ENCODE peak calls at places on chromosomes 2 and 18, in eight cellular contexts. X is ovary, A is cardiac fibroblast, Z is B cell, F is adrenal gland, T is SK-N-SH, R is PC-9, G is DND-41. W is an unnamed sample.

GRCh38 chr2:26786207-26787023 is 559 bp downstream of the CENPA start:
- DNase-seq in T (peak), F (no peak), A (no peak), Z (no peak), R (no peak), G (peak), X (no peak), W (no peak)

GRCh38 chr2:15667579-15668556 is 76.2 kb downstream of the DDX1 start:
- DNase-seq in R (no peak), T (no peak), Z (no peak), X (no peak), A (peak), F (no peak), G (no peak), W (no peak)

GRCh38 chr2:74843371-74844298 is 9.7 kb downstream of the HK2 start:
- DNase-seq in G (peak), T (no peak), F (no peak), Z (peak), X (no peak), R (peak), A (peak), W (no peak)

GRCh38 chr2:33541243-33541642 is 57.9 kb downstream of the FAM98A start:
- DNase-seq in Z (no peak), A (no peak), R (no peak), F (no peak), G (no peak), T (no peak), X (no peak), W (no peak)

GRCh38 chr2:190903693-190904450 is 23.3 kb downstream of the GLS start:
- DNase-seq in G (no peak), A (no peak), F (no peak), T (no peak), X (no peak), R (no peak), Z (no peak), W (no peak)

GRCh38 chr18:35024196-35024595 is 17.0 kb upstream of the MAPRE2 start:
- DNase-seq in F (no peak), X (no peak), T (no peak), A (no peak), Z (no peak), R (no peak), G (no peak), W (no peak)

GRCh38 chr2:238663586-238663985 is 184.3 kb upstream of the TWIST2 start:
- DNase-seq in A (no peak), G (no peak), X (no peak), Z (no peak), F (no peak), R (no peak), T (no peak), W (no peak)

GRCh38 chr2:196967126-196967525 is 40.6 kb upstream of the PGAP1 start:
- DNase-seq in F (no peak), A (peak), G (no peak), T (no peak), Z (no peak), R (no peak), X (no peak), W (no peak)

GRCh38 chr2:37789988-37790387 is 118.5 kb upstream of the CDC42EP3 start:
- DNase-seq in Z (no peak), G (no peak), F (no peak), R (no peak), T (no peak), A (no peak), X (no peak), W (no peak)

GRCh38 chr2:17879137-17879912 is 858 bp downstream of the KCNS3 start:
- DNase-seq in F (peak), X (no peak), G (no peak), A (peak), R (peak), Z (no peak), T (peak), W (peak)

GRCh38 chr18:50203801-50204604 is 9.1 kb upstream of the MYO5B start:
- DNase-seq in T (peak), Z (no peak), F (peak), G (no peak), R (no peak), A (peak), X (no peak), W (peak)

GRCh38 chr18:79923896-79924585 is 27.4 kb downstream of the SLC66A2 start:
- DNase-seq in Z (peak), X (peak), G (no peak), T (no peak), F (peak), R (no peak), A (no peak), W (no peak)

GRCh38 chr18:37452015-37452414 is 113.6 kb downstream of the CELF4 start:
- DNase-seq in F (no peak), G (no peak), X (no peak), R (no peak), Z (no peak), A (no peak), T (no peak), W (no peak)

GRCh38 chr2:151808258-151809072 is 19.8 kb downstream of the ARL5A start:
- DNase-seq in A (peak), F (no peak), X (no peak), Z (no peak), G (no peak), T (peak), R (no peak), W (no peak)

GRCh38 chr2:85886585-85886984 is 2.2 kb downstream of the ST3GAL5 start:
- DNase-seq in R (no peak), Z (no peak), G (no peak), X (peak), T (no peak), F (peak), A (peak), W (no peak)

GRCh38 chr2:38485734-38486133 is 108.7 kb upstream of the ATL2 start:
- DNase-seq in Z (no peak), T (no peak), F (no peak), X (no peak), A (no peak), G (no peak), R (no peak), W (no peak)

GRCh38 chr2:4358855-4359254 is 655.5 kb downstream of the DCDC2C start:
- DNase-seq in X (no peak), F (no peak), R (no peak), G (no peak), Z (no peak), T (no peak), A (no peak), W (no peak)

GRCh38 chr2:179222076-179222475 is 42.6 kb downstream of the SESTD1 start:
- DNase-seq in A (no peak), T (no peak), F (no peak), Z (no peak), R (no peak), X (no peak), G (no peak), W (no peak)

GRCh38 chr18:56691530-56691929 is 40.4 kb downstream of the WDR7 start:
- DNase-seq in Z (no peak), A (no peak), G (no peak), T (no peak), X (no peak), F (no peak), R (no peak), W (no peak)

GRCh38 chr2:226701052-226701451 is 98.6 kb downstream of the IRS1 start:
- DNase-seq in R (no peak), X (no peak), Z (no peak), T (no peak), G (no peak), A (peak), F (no peak), W (no peak)

GRCh38 chr2:85560812-85561279 is 447 bp downstream of the GGCX start:
- DNase-seq in G (no peak), X (no peak), F (no peak), R (no peak), T (no peak), Z (peak), A (no peak), W (no peak)

GRCh38 chr2:139529045-139529444 is 748.9 kb upstream of the NXPH2 start:
- DNase-seq in F (no peak), A (no peak), G (no peak), T (peak), X (no peak), R (no peak), Z (no peak), W (no peak)

GRCh38 chr2:38692636-38693318 is 26.9 kb downstream of the GALM start:
- DNase-seq in G (no peak), A (no peak), T (no peak), Z (no peak), F (peak), R (peak), X (no peak), W (no peak)

GRCh38 chr2:43636616-43637015 is 444 bp upstream of the PLEKHH2 start:
- DNase-seq in X (no peak), R (no peak), G (no peak), Z (no peak), T (no peak), A (no peak), F (no peak), W (no peak)

GRCh38 chr2:120958623-120959366 is 223.1 kb downstream of the GLI2 start:
- DNase-seq in F (no peak), X (no peak), G (peak), Z (no peak), A (no peak), T (peak), R (no peak), W (no peak)

GRCh38 chr2:102029405-102029804 is 37.6 kb downstream of the IL1R2 start:
- DNase-seq in A (no peak), R (no peak), F (no peak), G (no peak), Z (no peak), X (no peak), T (no peak), W (no peak)

GRCh38 chr2:141260895-141261294 is 869.9 kb downstream of the LRP1B start:
- DNase-seq in G (no peak), F (no peak), R (no peak), T (no peak), Z (no peak), X (no peak), A (no peak), W (no peak)

GRCh38 chr2:64422466-64422865 is 31.5 kb upstream of the LGALSL start:
- DNase-seq in T (no peak), F (no peak), X (no peak), A (no peak), Z (no peak), G (no peak), R (no peak), W (no peak)
- TF ChIP-seq CTCF in T (no peak), F (no peak), X (no peak), A (no peak), Z (no peak), G (no peak), R (no peak), W (no peak)

DNA sequence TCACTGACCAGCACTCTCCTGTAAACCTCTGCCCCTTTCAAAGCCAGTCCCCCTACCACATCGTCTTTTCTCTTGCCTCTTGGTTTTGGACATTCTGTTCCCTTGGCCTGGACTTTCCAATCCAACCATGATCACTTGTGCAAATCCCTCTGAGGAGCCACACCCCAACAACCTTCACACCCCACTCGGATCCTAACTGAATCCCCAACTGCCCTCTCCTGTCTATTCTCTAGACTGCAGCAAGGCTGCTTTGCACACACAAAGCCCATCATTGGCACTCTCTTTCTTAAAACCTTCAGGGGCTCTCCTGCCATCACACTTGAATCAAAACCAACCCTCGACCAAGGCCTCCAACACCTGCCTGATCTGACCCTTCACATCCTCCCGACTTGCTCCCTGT is 352.1 kb upstream of the PKDCC start:
- DNase-seq in G (no peak), Z (no peak), T (no peak), A (peak), F (no peak), X (no peak), R (no peak), W (no peak)
- TF ChIP-seq CTCF in G (no peak), Z (no peak), T (no peak), A (no peak), F (no peak), X (no peak), R (no peak), W (no peak)

GRCh38 chr2:177646791-177647190 is 254.2 kb downstream of the AGPS start:
- DNase-seq in F (no peak), Z (no peak), T (no peak), R (no peak), G (no peak), A (no peak), X (no peak), W (no peak)
- TF ChIP-seq CTCF in F (no peak), Z (no peak), T (no peak), R (no peak), G (no peak), A (no peak), X (no peak), W (no peak)

GRCh38 chr2:134489732-134490384 is 228.9 kb downstream of the TMEM163 start:
- DNase-seq in A (no peak), T (no peak), Z (no peak), G (no peak), R (no peak), F (no peak), X (no peak), W (no peak)
- TF ChIP-seq CTCF in A (no peak), T (no peak), Z (no peak), G (no peak), R (no peak), F (no peak), X (no peak), W (no peak)

W was measured in progenitor cell of endocrine pancreas.